ENCODE peak calls at places on chromosomes 13 and 19, in five cellular contexts. J, V, F, Y and B are unnamed samples. For H3K4me1, the result is how much of the 10 kb centered on the place peaks cover.

GRCh38 chr13:50306096-50306495 is 290.9 kb downstream of the KCNRG start:
- DNase-seq in J (no peak), V (no peak), F (no peak), Y (no peak), B (no peak)

GRCh38 chr13:111031531-111031961 is 83.6 kb upstream of the ARHGEF7 start:
- DNase-seq in J (no peak), V (no peak), F (no peak), Y (no peak), B (peak)

GRCh38 chr13:99393791-99394735 is 86.9 kb upstream of the GPR183 start:
- DNase-seq in J (no peak), V (no peak), F (no peak), Y (no peak), B (no peak)

GRCh38 chr13:111846396-111847174 is 220.4 kb upstream of the SOX1 start:
- DNase-seq in J (no peak), V (peak), F (no peak), Y (no peak), B (no peak)

GRCh38 chr19:58572818-58573657 is at the start of gene MZF1:
- DNase-seq in J (peak), V (peak), F (peak), Y (peak), B (peak)

GRCh38 chr13:32846556-32846955 is 169.7 kb upstream of the KL start:
- DNase-seq in J (no peak), V (no peak), F (no peak), Y (no peak), B (no peak)

GRCh38 chr19:29211562-29212416 is 1.2 kb downstream of the UQCRFS1 start:
- DNase-seq in J (no peak), V (peak), F (no peak), Y (no peak), B (peak)

GRCh38 chr19:31233288-31233687 is 115.9 kb downstream of the TSHZ3 start:
- DNase-seq in J (no peak), V (no peak), F (no peak), Y (no peak), B (no peak)

GRCh38 chr19:10419200-10419645 is 1.1 kb upstream of the PDE4A start:
- DNase-seq in J (no peak), V (peak), F (peak), Y (no peak), B (peak)

GRCh38 chr19:3208317-3209207 is 15.9 kb upstream of the CELF5 start:
- DNase-seq in J (no peak), V (no peak), F (no peak), Y (no peak), B (no peak)

GRCh38 chr13:59566544-59566943 is 597.2 kb downstream of the DIAPH3 start:
- DNase-seq in J (no peak), V (no peak), F (peak), Y (no peak), B (no peak)

GRCh38 chr13:73449258-73449657 is 390.5 kb downstream of the KLF5 start:
- DNase-seq in J (no peak), V (no peak), F (no peak), Y (no peak), B (no peak)

GRCh38 chr13:18998389-18998788 is 183.2 kb downstream of the TUBA3C start:
- DNase-seq in J (no peak), V (no peak), F (no peak), Y (no peak), B (no peak)

GRCh38 chr13:43239441-43239840 is 216.1 kb downstream of the DNAJC15 start:
- DNase-seq in J (no peak), V (no peak), F (peak), Y (no peak), B (no peak)

GRCh38 chr13:90445179-90445578 is 902.3 kb upstream of the MIR17HG start:
- DNase-seq in J (no peak), V (no peak), F (no peak), Y (no peak), B (peak)

GRCh38 chr13:98576215-98576945 is 527 bp downstream of the STK24 start:
- DNase-seq in J (peak), V (peak), F (peak), Y (no peak), B (peak)

GRCh38 chr13:98098511-98098910 is 44.4 kb upstream of the FARP1 start:
- DNase-seq in J (no peak), V (no peak), F (no peak), Y (no peak), B (peak)

GRCh38 chr19:46137915-46138473 is 10.0 kb upstream of the IGFL2 start:
- DNase-seq in J (no peak), V (no peak), F (no peak), Y (no peak), B (no peak)

GRCh38 chr13:98910501-98910951 is 67.3 kb downstream of the DOCK9 start:
- DNase-seq in J (no peak), V (no peak), F (no peak), Y (no peak), B (no peak)

GRCh38 chr13:48838193-48839000 is 137.3 kb upstream of the FNDC3A start:
- DNase-seq in J (no peak), V (no peak), F (no peak), Y (no peak), B (no peak)

GRCh38 chr19:55319786-55320185 is 5.4 kb downstream of the TMEM150B start:
- DNase-seq in J (no peak), V (peak), F (peak), Y (no peak), B (peak)

GRCh38 chr19:31348416-31349159 is 648 bp downstream of the TSHZ3 start:
- DNase-seq in J (peak), V (peak), F (no peak), Y (no peak), B (no peak)

GRCh38 chr19:9000933-9001332 is 9.3 kb downstream of the MUC16 start:
- DNase-seq in J (no peak), V (no peak), F (no peak), Y (no peak), B (no peak)
- H3K4me1 ChIP-seq in J (under half), V (under half), F (under half), Y (under half), B (under half)

GRCh38 chr19:16627194-16627927 is 643 bp downstream of the MED26 start:
- DNase-seq in J (no peak), V (peak), F (no peak), Y (no peak), B (peak)
- H3K4me1 ChIP-seq in J (under half), V (under half), F (under half), Y (under half), B (under half)

DNA sequence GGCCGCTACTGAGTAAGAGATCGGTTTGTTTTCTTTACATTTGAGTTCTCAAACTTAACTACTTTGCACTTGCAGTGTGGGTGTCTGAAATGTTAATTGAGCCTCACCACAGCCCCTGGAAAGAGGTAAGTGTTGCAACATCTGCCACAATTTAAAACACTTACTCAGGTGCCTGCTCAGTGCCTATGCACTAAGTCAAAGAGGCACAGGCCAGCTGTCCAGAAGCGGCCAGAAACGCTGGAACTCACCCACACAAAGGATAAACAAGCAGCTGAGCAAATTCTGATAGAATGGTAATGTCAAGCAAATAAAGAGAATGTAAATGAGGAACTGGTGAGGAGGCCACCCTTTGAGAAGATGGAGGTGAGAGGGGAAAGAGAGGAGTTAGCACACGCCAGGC is 67.8 kb upstream of the SERP2 start:
- DNase-seq in J (no peak), V (peak), F (no peak), Y (no peak), B (no peak)
- H3K4me1 ChIP-seq in J (under half), V (under half), F (under half), Y (under half), B (half or more)

GRCh38 chr19:4376245-4376990 is 23.9 kb downstream of the SH3GL1 start:
- DNase-seq in J (no peak), V (no peak), F (no peak), Y (no peak), B (no peak)
- H3K4me1 ChIP-seq in J (under half), V (under half), F (under half), Y (half or more), B (half or more)

DNA sequence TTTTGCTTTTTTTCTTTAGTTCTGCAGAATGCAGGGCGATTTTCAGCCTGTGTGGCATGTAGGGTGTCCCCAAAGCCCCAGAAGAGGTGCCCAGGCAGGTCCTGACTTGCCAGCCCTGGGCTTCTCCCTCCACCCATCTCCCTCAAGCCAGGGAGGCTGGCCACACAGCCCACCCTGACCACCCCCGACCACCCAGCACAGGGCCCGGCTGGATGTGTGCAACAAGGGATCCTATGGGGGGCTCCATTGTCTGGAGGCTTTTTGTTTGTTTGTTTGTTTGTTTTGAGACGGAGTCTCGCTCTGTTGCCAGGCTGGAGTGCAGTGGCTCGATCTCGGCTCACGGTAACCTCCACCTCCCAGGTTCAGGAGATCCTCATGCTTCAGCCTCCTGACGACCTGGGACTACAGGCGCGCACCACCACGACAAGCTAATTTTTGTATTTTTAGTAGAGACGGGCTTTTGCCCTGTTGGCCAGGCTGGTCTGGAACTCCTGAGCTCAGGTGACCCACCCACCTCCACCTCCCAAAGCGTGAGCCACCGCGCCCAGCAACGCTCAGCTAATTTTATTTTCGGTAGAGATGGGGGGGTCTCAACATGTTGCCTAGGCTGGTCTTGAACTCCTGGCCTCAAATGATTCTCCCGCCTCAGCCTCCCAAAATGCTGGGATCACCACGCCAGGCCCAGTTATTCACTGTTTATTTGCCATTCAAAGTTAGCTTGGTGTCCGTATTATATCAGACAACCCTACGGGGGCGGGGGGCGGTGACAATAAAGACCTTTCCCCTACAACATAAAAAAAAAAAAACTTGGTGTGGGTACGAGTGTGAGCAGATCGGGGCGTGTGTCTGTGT is 7.8 kb upstream of the MKNK2 start:
- DNase-seq in J (no peak), V (no peak), F (no peak), Y (no peak), B (peak)
- H3K4me1 ChIP-seq in J (under half), V (under half), F (under half), Y (under half), B (under half)

GRCh38 chr19:49502866-49503581 is 6.8 kb downstream of the RPS11 start:
- DNase-seq in J (peak), V (peak), F (peak), Y (no peak), B (peak)
- H3K4me1 ChIP-seq in J (under half), V (under half), F (under half), Y (under half), B (under half)

DNA sequence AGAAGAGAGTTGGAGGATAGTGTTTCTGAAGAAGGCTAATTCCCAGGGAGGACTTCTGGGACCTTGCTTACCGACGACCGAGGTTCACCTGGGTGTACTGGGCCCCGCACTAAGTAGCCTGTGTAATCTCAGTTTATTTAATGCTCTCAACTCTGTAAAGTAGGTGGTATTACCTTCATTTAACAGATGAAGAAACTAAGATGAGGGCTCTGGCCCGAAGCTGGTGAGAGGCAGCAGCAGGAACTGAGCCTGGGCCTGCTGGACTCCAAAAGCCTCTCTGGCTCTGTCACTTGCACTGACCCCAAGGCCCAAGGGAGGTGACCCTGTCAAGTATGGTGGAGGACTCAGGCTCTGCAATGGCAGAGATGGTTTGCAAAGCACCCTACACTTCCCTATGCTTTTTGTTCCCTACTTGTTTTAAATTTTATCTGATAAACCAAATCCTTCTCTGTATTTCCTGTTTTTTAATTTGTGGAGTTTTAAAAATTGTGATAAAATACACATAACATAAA is 50.6 kb downstream of the GGACT start:
- DNase-seq in J (no peak), V (no peak), F (no peak), Y (no peak), B (peak)
- H3K4me1 ChIP-seq in J (under half), V (under half), F (under half), Y (under half), B (under half)

GRCh38 chr19:18496980-18497256 is 25.0 kb downstream of the ELL start:
- DNase-seq in J (no peak), V (no peak), F (no peak), Y (no peak), B (no peak)
- H3K4me1 ChIP-seq in J (under half), V (under half), F (under half), Y (under half), B (under half)

GRCh38 chr19:5045015-5045414 is 76.1 kb downstream of the KDM4B start:
- DNase-seq in J (no peak), V (no peak), F (no peak), Y (no peak), B (no peak)
- H3K4me1 ChIP-seq in J (under half), V (under half), F (under half), Y (under half), B (under half)

DNA sequence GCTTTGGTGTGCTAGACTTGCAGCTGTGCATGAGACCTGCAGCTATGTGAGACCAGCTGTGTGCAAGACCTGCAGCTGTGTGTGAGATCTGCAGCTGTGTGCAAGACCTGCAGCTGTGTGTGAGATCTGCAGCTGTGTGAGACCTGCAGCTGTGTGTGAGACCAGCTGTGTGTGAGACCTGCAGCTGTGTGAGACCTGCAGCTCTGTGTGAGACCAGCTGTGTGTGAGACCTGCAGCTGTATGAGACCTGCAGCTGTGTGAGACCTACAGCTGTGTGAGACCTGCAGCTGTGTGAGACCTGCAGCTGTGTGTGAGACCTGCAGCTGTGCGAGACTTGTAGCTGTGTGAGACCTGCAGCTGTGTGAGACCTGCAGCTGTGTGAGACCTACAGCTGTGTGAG is 6.7 kb upstream of the DCUN1D2 start:
- DNase-seq in J (no peak), V (no peak), F (no peak), Y (no peak), B (no peak)
- H3K4me1 ChIP-seq in J (under half), V (under half), F (under half), Y (under half), B (under half)